ENCODE peak calls at places on chromosomes 16 and 17, in eight cellular contexts. One of them, this sample, is unnamed.

GRCh38 chr17:73342549-73343167 is 30.9 kb upstream of the CDC42EP4 start:
- DNase-seq in OCI-LY7: no peak
- DNase-seq in AG04449: no peak
- DNase-seq in BE2C: no peak
- DNase-seq in DND-41: no peak
- DNase-seq in heart left ventricle: no peak
- DNase-seq in fibroblast of mammary gland: peak; percentile 61
- DNase-seq in A549: peak; percentile 65
- DNase-seq in this sample: peak; percentile 61

GRCh38 chr17:44575408-44575807 is 18.1 kb downstream of the FZD2 start:
- DNase-seq in OCI-LY7: no peak
- DNase-seq in AG04449: no peak
- DNase-seq in BE2C: no peak
- DNase-seq in DND-41: no peak
- DNase-seq in heart left ventricle: no peak
- DNase-seq in fibroblast of mammary gland: no peak
- DNase-seq in A549: no peak
- DNase-seq in this sample: no peak

GRCh38 chr17:1025733-1026598 is 29.0 kb downstream of the TIMM22 start:
- DNase-seq in OCI-LY7: no peak
- DNase-seq in AG04449: no peak
- DNase-seq in BE2C: no peak
- DNase-seq in DND-41: no peak
- DNase-seq in heart left ventricle: no peak
- DNase-seq in fibroblast of mammary gland: no peak
- DNase-seq in A549: no peak
- DNase-seq in this sample: peak; percentile 99

GRCh38 chr16:71537643-71538042 is 11.4 kb downstream of the CHST4 start:
- DNase-seq in OCI-LY7: peak; percentile 67
- DNase-seq in AG04449: no peak
- DNase-seq in BE2C: peak; percentile 42
- DNase-seq in DND-41: peak; percentile 43
- DNase-seq in heart left ventricle: no peak
- DNase-seq in fibroblast of mammary gland: peak; percentile 47
- DNase-seq in A549: peak; percentile 64
- DNase-seq in this sample: peak; percentile 2

GRCh38 chr17:4933646-4934045 is 1.6 kb downstream of the GP1BA start:
- DNase-seq in OCI-LY7: no peak
- DNase-seq in AG04449: no peak
- DNase-seq in BE2C: no peak
- DNase-seq in DND-41: no peak
- DNase-seq in heart left ventricle: no peak
- DNase-seq in fibroblast of mammary gland: no peak
- DNase-seq in A549: no peak
- DNase-seq in this sample: no peak

GRCh38 chr16:72715267-72715666 is 332.7 kb downstream of the ZFHX3 start:
- DNase-seq in OCI-LY7: no peak
- DNase-seq in AG04449: no peak
- DNase-seq in BE2C: no peak
- DNase-seq in DND-41: no peak
- DNase-seq in heart left ventricle: no peak
- DNase-seq in fibroblast of mammary gland: peak; percentile 23
- DNase-seq in A549: no peak
- DNase-seq in this sample: no peak

GRCh38 chr17:10803830-10804498 is at the start of gene TMEM238L:
- DNase-seq in OCI-LY7: no peak
- DNase-seq in AG04449: no peak
- DNase-seq in BE2C: no peak
- DNase-seq in DND-41: no peak
- DNase-seq in heart left ventricle: no peak
- DNase-seq in fibroblast of mammary gland: no peak
- DNase-seq in A549: no peak
- DNase-seq in this sample: no peak

GRCh38 chr16:62041401-62041800 is 5.2 kb upstream of the CDH8 start:
- DNase-seq in OCI-LY7: peak; percentile 8
- DNase-seq in AG04449: peak; percentile 7
- DNase-seq in BE2C: no peak
- DNase-seq in DND-41: no peak
- DNase-seq in heart left ventricle: no peak
- DNase-seq in fibroblast of mammary gland: peak; percentile 3
- DNase-seq in A549: peak; percentile 53
- DNase-seq in this sample: no peak

GRCh38 chr17:57953703-57954420 is 1.4 kb downstream of the CUEDC1 start:
- DNase-seq in OCI-LY7: no peak
- DNase-seq in AG04449: no peak
- DNase-seq in BE2C: no peak
- DNase-seq in DND-41: no peak
- DNase-seq in heart left ventricle: no peak
- DNase-seq in fibroblast of mammary gland: no peak
- DNase-seq in A549: no peak
- DNase-seq in this sample: no peak

GRCh38 chr16:23711785-23712184 is 1.2 kb downstream of the ERN2 start:
- DNase-seq in OCI-LY7: no peak
- DNase-seq in AG04449: no peak
- DNase-seq in BE2C: no peak
- DNase-seq in DND-41: no peak
- DNase-seq in heart left ventricle: no peak
- DNase-seq in fibroblast of mammary gland: no peak
- DNase-seq in A549: no peak
- DNase-seq in this sample: no peak

DNA sequence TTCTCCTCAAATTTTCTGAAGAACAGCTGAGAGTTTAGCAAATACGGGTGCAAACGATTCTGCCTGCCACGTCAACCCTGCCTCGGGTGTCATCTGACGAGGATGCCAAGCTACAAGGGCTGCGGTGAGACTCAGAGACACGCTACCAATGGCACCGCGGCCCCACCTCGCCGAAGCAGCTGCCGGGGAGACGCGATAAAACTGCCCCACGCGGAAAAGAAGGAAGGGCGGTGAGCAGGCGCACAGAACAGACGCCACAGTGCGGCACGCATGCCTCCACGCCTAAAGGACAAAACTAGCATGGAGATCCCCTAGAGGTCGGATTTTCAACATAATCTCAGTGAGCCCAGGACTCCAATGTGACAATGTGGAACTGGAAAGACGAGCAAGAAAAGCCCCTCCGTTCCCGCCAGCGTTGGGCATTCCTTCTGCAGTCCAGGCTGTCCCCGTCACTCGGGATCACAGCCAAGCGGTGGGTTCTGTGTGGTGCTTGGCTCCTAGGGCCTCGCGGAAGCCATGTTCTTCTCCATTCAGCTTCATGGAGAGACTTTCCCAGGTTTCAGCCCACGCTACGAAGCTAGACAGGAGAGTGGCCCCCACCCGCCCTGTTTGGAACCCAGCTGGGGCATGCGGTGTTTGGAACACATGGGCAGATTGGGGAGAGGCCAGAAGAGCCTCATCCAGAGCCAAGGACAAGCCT is 5.9 kb downstream of the LMF1 start:
- DNase-seq in OCI-LY7: no peak
- DNase-seq in AG04449: no peak
- DNase-seq in BE2C: no peak
- DNase-seq in DND-41: no peak
- DNase-seq in heart left ventricle: no peak
- DNase-seq in fibroblast of mammary gland: no peak
- DNase-seq in A549: no peak
- DNase-seq in this sample: no peak
- TF ChIP-seq CTCF in OCI-LY7: no peak
- TF ChIP-seq CTCF in AG04449: no peak
- TF ChIP-seq CTCF in BE2C: no peak
- TF ChIP-seq CTCF in DND-41: no peak
- TF ChIP-seq CTCF in heart left ventricle: no peak
- TF ChIP-seq CTCF in fibroblast of mammary gland: no peak
- TF ChIP-seq CTCF in A549: no peak
- TF ChIP-seq CTCF in this sample: no peak

DNA sequence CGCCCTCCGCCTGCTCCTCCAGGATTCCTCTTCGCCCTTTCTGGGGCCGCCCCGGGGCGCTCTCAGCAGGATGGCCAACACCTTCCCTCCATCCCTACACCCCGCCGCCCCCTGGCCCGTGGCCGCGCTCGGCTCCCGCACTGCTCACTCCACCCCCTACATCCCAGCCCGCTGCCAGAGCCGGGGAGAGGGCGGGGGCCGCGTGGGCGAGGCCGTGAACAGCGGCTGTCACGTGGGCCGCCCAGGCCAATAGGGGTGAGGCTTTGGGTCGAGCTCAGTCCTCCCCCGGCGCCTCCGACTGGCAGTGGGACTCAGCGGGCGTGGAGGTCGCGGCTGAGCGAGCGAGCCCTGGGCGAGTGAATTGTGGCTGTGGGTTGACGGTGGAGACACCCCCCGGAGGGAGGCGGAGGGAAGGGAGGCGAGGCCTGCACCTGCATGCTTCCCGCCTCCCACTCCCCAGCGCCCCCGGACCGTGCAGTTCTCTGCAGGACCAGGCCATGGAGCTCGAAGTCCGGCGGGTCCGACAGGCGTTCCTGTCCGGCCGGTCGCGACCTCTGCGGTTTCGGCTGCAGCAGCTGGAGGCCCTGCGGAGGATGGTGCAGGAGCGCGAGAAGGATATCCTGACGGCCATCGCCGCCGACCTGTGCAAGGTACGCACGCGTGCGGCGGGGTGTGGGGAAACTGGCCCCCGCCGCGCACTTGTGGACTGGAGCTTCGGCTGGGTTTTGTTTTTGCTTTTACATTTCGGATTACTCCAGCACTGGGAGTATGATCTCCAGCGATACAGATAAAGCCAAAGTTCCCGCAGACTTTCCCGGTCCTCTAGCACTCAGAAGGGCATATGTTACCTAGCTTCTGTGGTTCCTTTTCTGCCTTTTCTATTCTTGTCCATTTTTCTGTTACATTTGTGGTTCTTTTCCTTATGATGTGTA is at the start of gene ALDH3A2:
- DNase-seq in OCI-LY7: peak; percentile 95
- DNase-seq in AG04449: peak; percentile 31
- DNase-seq in BE2C: peak; percentile 94
- DNase-seq in DND-41: no peak
- DNase-seq in heart left ventricle: peak; percentile 99
- DNase-seq in fibroblast of mammary gland: peak; percentile 89
- DNase-seq in A549: peak; percentile 99
- DNase-seq in this sample: peak; percentile 59
- H3K4me3 ChIP-seq in OCI-LY7: peak within 1 kb of the TSS; percentile 81
- H3K4me3 ChIP-seq in AG04449: peak within 1 kb of the TSS; percentile 93
- H3K4me3 ChIP-seq in BE2C: peak within 1 kb of the TSS; percentile 77
- H3K4me3 ChIP-seq in DND-41: no peak within 1 kb of the TSS
- H3K4me3 ChIP-seq in heart left ventricle: peak within 1 kb of the TSS; percentile 84
- H3K4me3 ChIP-seq in fibroblast of mammary gland: peak within 1 kb of the TSS; percentile 71
- H3K4me3 ChIP-seq in A549: peak within 1 kb of the TSS; percentile 82
- H3K4me3 ChIP-seq in this sample: peak within 1 kb of the TSS; percentile 82

GRCh38 chr16:74984194-74984669 is 691 bp downstream of the WDR59 start:
- DNase-seq in OCI-LY7: peak; percentile 47
- DNase-seq in AG04449: no peak
- DNase-seq in BE2C: peak; percentile 30
- DNase-seq in DND-41: no peak
- DNase-seq in heart left ventricle: no peak
- DNase-seq in fibroblast of mammary gland: peak; percentile 38
- DNase-seq in A549: peak; percentile 54
- DNase-seq in this sample: no peak

GRCh38 chr16:74990832-74991231 is 5.9 kb upstream of the WDR59 start:
- DNase-seq in OCI-LY7: no peak
- DNase-seq in AG04449: no peak
- DNase-seq in BE2C: no peak
- DNase-seq in DND-41: no peak
- DNase-seq in heart left ventricle: no peak
- DNase-seq in fibroblast of mammary gland: no peak
- DNase-seq in A549: no peak
- DNase-seq in this sample: no peak

GRCh38 chr16:74987027-74987681 is 2.2 kb upstream of the WDR59 start:
- DNase-seq in OCI-LY7: no peak
- DNase-seq in AG04449: no peak
- DNase-seq in BE2C: no peak
- DNase-seq in DND-41: no peak
- DNase-seq in heart left ventricle: no peak
- DNase-seq in fibroblast of mammary gland: no peak
- DNase-seq in A549: no peak
- DNase-seq in this sample: no peak

GRCh38 chr16:74982303-74982702 is 2.6 kb downstream of the WDR59 start:
- DNase-seq in OCI-LY7: no peak
- DNase-seq in AG04449: no peak
- DNase-seq in BE2C: no peak
- DNase-seq in DND-41: no peak
- DNase-seq in heart left ventricle: no peak
- DNase-seq in fibroblast of mammary gland: no peak
- DNase-seq in A549: no peak
- DNase-seq in this sample: no peak

DNA sequence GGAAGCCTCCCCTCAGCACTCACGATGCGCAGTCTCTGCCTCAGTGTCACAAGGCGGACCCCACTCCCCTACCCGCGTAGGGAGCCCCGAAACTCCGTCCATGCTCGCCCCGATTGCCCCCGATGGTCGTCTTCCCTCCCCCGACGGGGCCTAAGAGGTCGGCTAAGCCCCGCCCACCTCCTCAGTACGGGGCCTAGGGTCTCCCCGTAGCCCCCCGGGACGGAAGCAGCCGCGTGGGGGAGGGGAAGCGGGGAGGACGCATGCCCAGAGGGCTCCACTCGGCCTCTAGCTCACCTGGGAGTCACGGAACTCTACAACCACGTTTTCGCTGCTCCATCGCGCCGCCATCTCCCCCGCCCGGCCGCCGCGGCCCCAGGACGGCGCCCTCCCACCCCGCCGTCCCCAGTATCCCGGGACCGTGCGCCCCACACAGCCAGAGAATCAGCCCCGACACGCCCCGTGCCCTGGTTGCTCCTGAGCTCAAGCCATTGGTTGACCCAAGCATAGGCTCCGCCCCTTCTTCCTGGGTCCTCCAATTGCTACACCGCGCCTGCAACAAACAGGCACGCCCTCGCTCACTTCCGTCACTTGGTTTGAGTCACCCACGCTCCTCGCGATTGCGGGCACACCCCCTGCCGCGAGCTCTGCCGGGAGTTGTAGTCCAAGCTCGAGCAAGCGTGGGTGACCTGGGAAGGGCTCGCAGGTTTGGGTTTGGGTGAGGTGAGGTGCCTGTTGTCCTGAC is at the start of gene WDR59:
- DNase-seq in OCI-LY7: peak; percentile 100
- DNase-seq in AG04449: peak; percentile 90
- DNase-seq in BE2C: peak; percentile 100
- DNase-seq in DND-41: peak; percentile 100
- DNase-seq in heart left ventricle: peak; percentile 99
- DNase-seq in fibroblast of mammary gland: peak; percentile 99
- DNase-seq in A549: peak; percentile 99
- DNase-seq in this sample: peak; percentile 97
- TF ChIP-seq CTCF in OCI-LY7: no peak
- TF ChIP-seq CTCF in AG04449: no peak
- TF ChIP-seq CTCF in BE2C: no peak
- TF ChIP-seq CTCF in DND-41: no peak
- TF ChIP-seq CTCF in heart left ventricle: no peak
- TF ChIP-seq CTCF in fibroblast of mammary gland: no peak
- TF ChIP-seq CTCF in A549: no peak
- TF ChIP-seq CTCF in this sample: no peak

DNA sequence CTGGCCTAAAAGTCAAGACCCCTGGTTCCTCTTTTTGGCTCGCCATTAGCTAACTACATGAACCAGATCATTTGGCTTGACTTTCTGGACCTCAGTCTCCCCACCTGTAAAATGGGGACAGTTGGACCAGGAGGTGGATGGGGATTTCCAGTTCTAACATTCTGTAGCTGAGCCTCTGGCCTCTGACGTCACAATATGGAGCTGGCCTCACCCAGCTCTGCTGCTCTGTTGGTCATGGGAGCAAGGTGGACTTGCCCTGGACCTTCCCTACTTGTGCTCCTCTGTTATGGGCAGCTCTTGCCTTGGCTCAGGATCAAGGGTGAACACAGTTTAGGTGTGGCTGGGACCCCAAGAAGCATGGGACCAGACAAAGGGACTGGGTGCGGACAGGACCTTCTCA is 16.5 kb upstream of the KCNH6 start:
- DNase-seq in OCI-LY7: no peak
- DNase-seq in AG04449: no peak
- DNase-seq in BE2C: no peak
- DNase-seq in DND-41: no peak
- DNase-seq in heart left ventricle: peak; percentile 26
- DNase-seq in fibroblast of mammary gland: no peak
- DNase-seq in A549: no peak
- DNase-seq in this sample: no peak
- H3K4me3 ChIP-seq in OCI-LY7: no peak overlapping the region
- H3K4me3 ChIP-seq in AG04449: no peak overlapping the region
- H3K4me3 ChIP-seq in BE2C: no peak overlapping the region
- H3K4me3 ChIP-seq in DND-41: no peak overlapping the region
- H3K4me3 ChIP-seq in heart left ventricle: no peak overlapping the region
- H3K4me3 ChIP-seq in fibroblast of mammary gland: no peak overlapping the region
- H3K4me3 ChIP-seq in A549: no peak overlapping the region
- H3K4me3 ChIP-seq in this sample: no peak overlapping the region